ENCODE peak calls at places on chromosomes 13 and 19, in six cellular contexts. F is activated T-cell treated with anti-CD3 and anti-CD28 coated beads for 4 hours; N is adrenal gland; B is AG10803; T is NCI-H1436; D is activated naive CD4-positive, alpha-beta T cell treated with anti-CD3 and anti-CD28 coated beads, Interleukin-2, amount 50 U/mL, for 16 hours. H is an unnamed sample.

GRCh38 chr19:17309962-17310461 is 649 bp downstream of the DDA1 start:
- DNase-seq in F (no peak), T (no peak), B (no peak), N (no peak), D (no peak), H (no peak)

GRCh38 chr13:46062190-46062589 is 9.6 kb upstream of the ZC3H13 start:
- DNase-seq in F (no peak), D (no peak), N (peak), T (no peak), B (peak), H (no peak)

GRCh38 chr19:15469513-15470297 is 5.4 kb upstream of the RASAL3 start:
- DNase-seq in F (no peak), D (peak), T (no peak), B (no peak), N (no peak), H (no peak)

GRCh38 chr13:23799945-23800344 is 89.3 kb downstream of the MIPEP start:
- DNase-seq in D (no peak), T (no peak), B (peak), N (no peak), F (no peak), H (no peak)

GRCh38 chr13:48159436-48160225 is 64.7 kb upstream of the MED4 start:
- DNase-seq in T (no peak), N (no peak), F (no peak), D (no peak), B (no peak), H (no peak)

GRCh38 chr13:113411216-113412023 is 41.9 kb downstream of the ADPRHL1 start:
- DNase-seq in D (no peak), F (no peak), N (no peak), T (no peak), B (peak), H (peak)

GRCh38 chr13:33751151-33751550 is 66.8 kb upstream of the RFC3 start:
- DNase-seq in F (no peak), T (no peak), D (no peak), B (peak), N (no peak), H (no peak)

GRCh38 chr13:110309159-110309476 is 2.0 kb downstream of the COL4A2 start:
- DNase-seq in D (no peak), F (no peak), B (no peak), T (no peak), N (no peak), H (no peak)

GRCh38 chr19:18738961-18739690 is 52.0 kb downstream of the COMP start:
- DNase-seq in D (no peak), N (no peak), B (no peak), T (no peak), F (no peak), H (no peak)

GRCh38 chr13:113406321-113407102 is 42.6 kb upstream of the GRTP1 start:
- DNase-seq in D (no peak), N (no peak), T (no peak), F (no peak), B (no peak), H (no peak)

GRCh38 chr19:5093297-5093858 is 124.5 kb downstream of the KDM4B start:
- DNase-seq in B (no peak), F (no peak), N (peak), T (no peak), D (no peak), H (no peak)

GRCh38 chr13:24502567-24503375 is 9.8 kb downstream of the PARP4 start:
- DNase-seq in N (peak), F (no peak), B (peak), T (no peak), D (no peak), H (peak)

GRCh38 chr19:50184196-50184595 is 19.2 kb upstream of the MYH14 start:
- DNase-seq in D (no peak), F (no peak), T (no peak), B (no peak), N (no peak), H (no peak)